ENCODE peak calls at places on chromosomes 3 and 15, in ten cellular contexts. One of them, this sample, is unnamed.

GRCh38 chr15:100318880-100319279 is 22.9 kb downstream of the ADAMTS17 start:
- DNase-seq in GM20000: no peak
- DNase-seq in HCT116: no peak
- DNase-seq in cardiac fibroblast: no peak
- DNase-seq in cardiac muscle cell: no peak
- DNase-seq in choroid plexus epithelial cell: no peak
- DNase-seq in AG10803: no peak
- DNase-seq in MM.1S: no peak
- DNase-seq in D721Med: no peak
- DNase-seq in IMR-90: no peak
- DNase-seq in this sample: no peak

GRCh38 chr3:106438916-106439315 is 570.1 kb upstream of the CBLB start:
- DNase-seq in GM20000: no peak
- DNase-seq in HCT116: no peak
- DNase-seq in cardiac fibroblast: no peak
- DNase-seq in cardiac muscle cell: no peak
- DNase-seq in choroid plexus epithelial cell: no peak
- DNase-seq in AG10803: no peak
- DNase-seq in MM.1S: no peak
- DNase-seq in D721Med: no peak
- DNase-seq in IMR-90: no peak
- DNase-seq in this sample: no peak

GRCh38 chr3:176275113-176275512 is 922.2 kb downstream of the TBL1XR1 start:
- DNase-seq in GM20000: no peak
- DNase-seq in HCT116: no peak
- DNase-seq in cardiac fibroblast: no peak
- DNase-seq in cardiac muscle cell: no peak
- DNase-seq in choroid plexus epithelial cell: no peak
- DNase-seq in AG10803: no peak
- DNase-seq in MM.1S: no peak
- DNase-seq in D721Med: no peak
- DNase-seq in IMR-90: no peak
- DNase-seq in this sample: no peak

GRCh38 chr3:124514681-124515080 is 215.6 kb upstream of the UMPS start:
- DNase-seq in GM20000: no peak
- DNase-seq in HCT116: no peak
- DNase-seq in cardiac fibroblast: no peak
- DNase-seq in cardiac muscle cell: no peak
- DNase-seq in choroid plexus epithelial cell: no peak
- DNase-seq in AG10803: no peak
- DNase-seq in MM.1S: no peak
- DNase-seq in D721Med: no peak
- DNase-seq in IMR-90: no peak
- DNase-seq in this sample: no peak

GRCh38 chr3:171306631-171307030 is 153.6 kb downstream of the TNIK start:
- DNase-seq in GM20000: no peak
- DNase-seq in HCT116: no peak
- DNase-seq in cardiac fibroblast: peak
- DNase-seq in cardiac muscle cell: peak
- DNase-seq in choroid plexus epithelial cell: peak
- DNase-seq in AG10803: peak
- DNase-seq in MM.1S: no peak
- DNase-seq in D721Med: no peak
- DNase-seq in IMR-90: peak
- DNase-seq in this sample: no peak

GRCh38 chr3:124620600-124621063 is 109.6 kb upstream of the UMPS start:
- DNase-seq in GM20000: peak
- DNase-seq in HCT116: no peak
- DNase-seq in cardiac fibroblast: peak
- DNase-seq in cardiac muscle cell: peak
- DNase-seq in choroid plexus epithelial cell: peak
- DNase-seq in AG10803: peak
- DNase-seq in MM.1S: peak
- DNase-seq in D721Med: no peak
- DNase-seq in IMR-90: peak
- DNase-seq in this sample: peak

GRCh38 chr3:171251842-171252241 is 208.4 kb downstream of the TNIK start:
- DNase-seq in GM20000: no peak
- DNase-seq in HCT116: no peak
- DNase-seq in cardiac fibroblast: peak
- DNase-seq in cardiac muscle cell: peak
- DNase-seq in choroid plexus epithelial cell: peak
- DNase-seq in AG10803: no peak
- DNase-seq in MM.1S: no peak
- DNase-seq in D721Med: no peak
- DNase-seq in IMR-90: no peak
- DNase-seq in this sample: no peak

GRCh38 chr3:141407043-141407442 is 38.7 kb downstream of the ZBTB38 start:
- DNase-seq in GM20000: no peak
- DNase-seq in HCT116: no peak
- DNase-seq in cardiac fibroblast: peak
- DNase-seq in cardiac muscle cell: peak
- DNase-seq in choroid plexus epithelial cell: peak
- DNase-seq in AG10803: peak
- DNase-seq in MM.1S: peak
- DNase-seq in D721Med: no peak
- DNase-seq in IMR-90: peak
- DNase-seq in this sample: no peak

GRCh38 chr15:47293763-47294162 is 423.5 kb upstream of the SEMA6D start:
- DNase-seq in GM20000: no peak
- DNase-seq in HCT116: no peak
- DNase-seq in cardiac fibroblast: peak
- DNase-seq in cardiac muscle cell: peak
- DNase-seq in choroid plexus epithelial cell: peak
- DNase-seq in AG10803: peak
- DNase-seq in MM.1S: no peak
- DNase-seq in D721Med: no peak
- DNase-seq in IMR-90: peak
- DNase-seq in this sample: no peak

GRCh38 chr3:48997102-48997637 is 7.1 kb downstream of the P4HTM start:
- DNase-seq in GM20000: no peak
- DNase-seq in HCT116: no peak
- DNase-seq in cardiac fibroblast: no peak
- DNase-seq in cardiac muscle cell: no peak
- DNase-seq in choroid plexus epithelial cell: no peak
- DNase-seq in AG10803: no peak
- DNase-seq in MM.1S: no peak
- DNase-seq in D721Med: no peak
- DNase-seq in IMR-90: no peak
- DNase-seq in this sample: no peak

GRCh38 chr3:104367000-104367399 is 999.7 kb upstream of the ALCAM start:
- DNase-seq in GM20000: no peak
- DNase-seq in HCT116: no peak
- DNase-seq in cardiac fibroblast: peak
- DNase-seq in cardiac muscle cell: peak
- DNase-seq in choroid plexus epithelial cell: no peak
- DNase-seq in AG10803: no peak
- DNase-seq in MM.1S: no peak
- DNase-seq in D721Med: no peak
- DNase-seq in IMR-90: no peak
- DNase-seq in this sample: no peak

GRCh38 chr3:5186854-5187151 is 704 bp upstream of the EDEM1 start:
- DNase-seq in GM20000: no peak
- DNase-seq in HCT116: no peak
- DNase-seq in cardiac fibroblast: peak
- DNase-seq in cardiac muscle cell: peak
- DNase-seq in choroid plexus epithelial cell: peak
- DNase-seq in AG10803: peak
- DNase-seq in MM.1S: no peak
- DNase-seq in D721Med: no peak
- DNase-seq in IMR-90: peak
- DNase-seq in this sample: no peak

GRCh38 chr3:14842277-14842676 is 23.5 kb downstream of the FGD5 start:
- DNase-seq in GM20000: no peak
- DNase-seq in HCT116: no peak
- DNase-seq in cardiac fibroblast: no peak
- DNase-seq in cardiac muscle cell: no peak
- DNase-seq in choroid plexus epithelial cell: no peak
- DNase-seq in AG10803: no peak
- DNase-seq in MM.1S: no peak
- DNase-seq in D721Med: no peak
- DNase-seq in IMR-90: no peak
- DNase-seq in this sample: no peak

GRCh38 chr15:38991126-38991525 is 426.5 kb upstream of the RASGRP1 start:
- DNase-seq in GM20000: no peak
- DNase-seq in HCT116: peak
- DNase-seq in cardiac fibroblast: peak
- DNase-seq in cardiac muscle cell: peak
- DNase-seq in choroid plexus epithelial cell: peak
- DNase-seq in AG10803: peak
- DNase-seq in MM.1S: no peak
- DNase-seq in D721Med: no peak
- DNase-seq in IMR-90: peak
- DNase-seq in this sample: no peak
- TF ChIP-seq CTCF in GM20000: no peak
- TF ChIP-seq CTCF in HCT116: peak
- TF ChIP-seq CTCF in cardiac fibroblast: peak
- TF ChIP-seq CTCF in cardiac muscle cell: peak
- TF ChIP-seq CTCF in choroid plexus epithelial cell: peak
- TF ChIP-seq CTCF in AG10803: peak
- TF ChIP-seq CTCF in MM.1S: peak
- TF ChIP-seq CTCF in D721Med: peak
- TF ChIP-seq CTCF in IMR-90: peak
- TF ChIP-seq CTCF in this sample: no peak

DNA sequence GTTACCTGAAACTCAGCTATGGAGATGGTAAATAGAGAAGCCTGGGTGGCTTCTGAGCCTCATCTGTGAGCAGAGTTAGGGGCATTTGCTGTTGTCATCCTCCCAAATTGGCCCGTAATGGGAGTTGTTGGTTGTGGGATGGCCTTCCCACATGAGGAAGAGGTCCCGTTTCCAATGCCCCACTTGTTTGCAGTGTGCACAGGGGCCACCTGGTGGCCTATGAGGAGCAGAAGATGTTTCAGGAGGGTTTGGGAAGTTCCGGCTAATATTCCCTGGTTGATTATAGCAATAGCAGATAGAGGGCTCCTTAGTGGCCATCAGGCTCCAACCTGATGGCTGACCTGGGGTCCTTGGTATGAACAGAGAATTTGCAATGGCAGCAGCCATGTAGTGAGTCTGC is 1546.5 kb downstream of the OTOL1 start:
- DNase-seq in GM20000: no peak
- DNase-seq in HCT116: peak
- DNase-seq in cardiac fibroblast: peak
- DNase-seq in cardiac muscle cell: peak
- DNase-seq in choroid plexus epithelial cell: peak
- DNase-seq in AG10803: peak
- DNase-seq in MM.1S: no peak
- DNase-seq in D721Med: no peak
- DNase-seq in IMR-90: peak
- DNase-seq in this sample: no peak
- TF ChIP-seq CTCF in GM20000: no peak
- TF ChIP-seq CTCF in HCT116: peak
- TF ChIP-seq CTCF in cardiac fibroblast: peak
- TF ChIP-seq CTCF in cardiac muscle cell: peak
- TF ChIP-seq CTCF in choroid plexus epithelial cell: peak
- TF ChIP-seq CTCF in AG10803: peak
- TF ChIP-seq CTCF in MM.1S: peak
- TF ChIP-seq CTCF in D721Med: peak
- TF ChIP-seq CTCF in IMR-90: peak
- TF ChIP-seq CTCF in this sample: no peak

GRCh38 chr15:43135351-43135750 is 2.0 kb downstream of the TMEM62 start:
- DNase-seq in GM20000: no peak
- DNase-seq in HCT116: no peak
- DNase-seq in cardiac fibroblast: no peak
- DNase-seq in cardiac muscle cell: no peak
- DNase-seq in choroid plexus epithelial cell: no peak
- DNase-seq in AG10803: no peak
- DNase-seq in MM.1S: no peak
- DNase-seq in D721Med: no peak
- DNase-seq in IMR-90: no peak
- DNase-seq in this sample: no peak

GRCh38 chr15:43132830-43133428 is 457 bp upstream of the TMEM62 start:
- DNase-seq in GM20000: no peak
- DNase-seq in HCT116: no peak
- DNase-seq in cardiac fibroblast: no peak
- DNase-seq in cardiac muscle cell: no peak
- DNase-seq in choroid plexus epithelial cell: no peak
- DNase-seq in AG10803: no peak
- DNase-seq in MM.1S: no peak
- DNase-seq in D721Med: no peak
- DNase-seq in IMR-90: no peak
- DNase-seq in this sample: no peak

GRCh38 chr15:43133429-43134156 is at the start of gene TMEM62:
- DNase-seq in GM20000: peak
- DNase-seq in HCT116: peak
- DNase-seq in cardiac fibroblast: peak
- DNase-seq in cardiac muscle cell: peak
- DNase-seq in choroid plexus epithelial cell: peak
- DNase-seq in AG10803: peak
- DNase-seq in MM.1S: peak
- DNase-seq in D721Med: peak
- DNase-seq in IMR-90: peak
- DNase-seq in this sample: peak

GRCh38 chr15:43134157-43134637 is 811 bp downstream of the TMEM62 start:
- DNase-seq in GM20000: peak
- DNase-seq in HCT116: no peak
- DNase-seq in cardiac fibroblast: no peak
- DNase-seq in cardiac muscle cell: no peak
- DNase-seq in choroid plexus epithelial cell: no peak
- DNase-seq in AG10803: no peak
- DNase-seq in MM.1S: peak
- DNase-seq in D721Med: no peak
- DNase-seq in IMR-90: no peak
- DNase-seq in this sample: no peak
- TF ChIP-seq CTCF in GM20000: no peak
- TF ChIP-seq CTCF in HCT116: no peak
- TF ChIP-seq CTCF in cardiac fibroblast: no peak
- TF ChIP-seq CTCF in cardiac muscle cell: no peak
- TF ChIP-seq CTCF in choroid plexus epithelial cell: no peak
- TF ChIP-seq CTCF in AG10803: no peak
- TF ChIP-seq CTCF in MM.1S: no peak
- TF ChIP-seq CTCF in D721Med: no peak
- TF ChIP-seq CTCF in IMR-90: no peak
- TF ChIP-seq CTCF in this sample: no peak

DNA sequence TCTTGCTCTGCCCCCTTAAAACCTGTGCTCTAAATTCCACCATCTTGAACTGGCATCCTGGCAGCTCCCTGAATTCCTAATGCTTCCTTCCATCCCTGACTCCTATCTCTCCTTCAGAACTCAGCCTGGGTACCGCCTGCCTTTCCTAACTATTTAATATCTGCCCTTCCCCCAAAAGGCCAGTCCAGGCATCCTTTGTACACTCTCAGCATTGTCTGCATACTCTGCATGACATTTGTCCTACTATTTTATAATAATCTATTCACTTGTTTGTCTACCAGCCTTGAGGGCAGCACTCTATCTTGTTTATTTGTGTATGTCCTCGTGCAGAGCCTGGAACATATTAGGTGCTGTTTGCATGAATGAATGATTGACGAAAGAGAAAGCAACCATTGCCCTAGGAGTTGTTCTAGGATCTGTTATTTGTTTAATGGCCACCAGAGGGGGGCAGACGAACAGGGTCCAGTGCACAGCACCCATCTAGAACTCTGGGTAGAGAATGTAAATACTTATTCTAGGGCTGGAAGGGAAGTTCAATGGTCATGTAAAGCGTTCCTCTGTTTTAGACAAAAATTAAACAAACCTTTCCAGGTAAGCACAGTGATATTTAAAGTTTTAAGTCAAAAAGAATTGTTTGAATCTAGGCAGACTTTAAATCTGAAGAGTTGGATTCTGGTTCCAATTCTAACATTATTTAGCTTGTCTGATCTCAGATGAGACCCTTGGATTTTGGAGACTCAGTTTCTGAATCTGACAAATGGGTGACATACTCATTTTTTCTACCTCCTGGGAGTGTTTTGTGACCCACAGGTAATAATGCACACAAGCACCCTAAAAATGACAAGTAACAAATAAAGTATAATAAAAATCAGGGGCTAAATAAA is 125.8 kb upstream of the GALNT15 start:
- DNase-seq in GM20000: peak
- DNase-seq in HCT116: peak
- DNase-seq in cardiac fibroblast: peak
- DNase-seq in cardiac muscle cell: peak
- DNase-seq in choroid plexus epithelial cell: peak
- DNase-seq in AG10803: peak
- DNase-seq in MM.1S: peak
- DNase-seq in D721Med: peak
- DNase-seq in IMR-90: peak
- DNase-seq in this sample: peak
- TF ChIP-seq CTCF in GM20000: peak
- TF ChIP-seq CTCF in HCT116: peak
- TF ChIP-seq CTCF in cardiac fibroblast: peak
- TF ChIP-seq CTCF in cardiac muscle cell: peak
- TF ChIP-seq CTCF in choroid plexus epithelial cell: peak
- TF ChIP-seq CTCF in AG10803: peak
- TF ChIP-seq CTCF in MM.1S: peak
- TF ChIP-seq CTCF in D721Med: peak
- TF ChIP-seq CTCF in IMR-90: peak
- TF ChIP-seq CTCF in this sample: peak

This sample was measured in GM10248.